ENCODE peak calls at places on chromosomes 1 and 21, in nine cellular contexts. One of them, this sample, is unnamed.

GRCh38 chr1:147712605-147713004 is 42.3 kb upstream of the ACP6 start:
- DNase-seq in AG04450: no peak
- DNase-seq in Calu3: no peak
- DNase-seq in brain microvascular endothelial cell: no peak
- DNase-seq in NB4: no peak
- DNase-seq in progenitor cell of endocrine pancreas: no peak
- DNase-seq in GM23338: no peak
- DNase-seq in adrenal gland: no peak
- DNase-seq in thyroid gland: no peak
- DNase-seq in this sample: no peak

GRCh38 chr1:204763773-204764427 is 78.4 kb upstream of the LRRN2 start:
- DNase-seq in thyroid gland: peak; percentile 90
- DNase-seq in Calu3: peak; percentile 90
- DNase-seq in GM23338: peak; percentile 94
- DNase-seq in NB4: peak; percentile 79
- DNase-seq in brain microvascular endothelial cell: peak; percentile 40
- DNase-seq in progenitor cell of endocrine pancreas: peak; percentile 60
- DNase-seq in AG04450: peak; percentile 23
- DNase-seq in adrenal gland: peak; percentile 95
- DNase-seq in this sample: peak; percentile 92

GRCh38 chr1:223403184-223403815 is 10.1 kb downstream of the CCDC185 start:
- DNase-seq in NB4: no peak
- DNase-seq in brain microvascular endothelial cell: no peak
- DNase-seq in GM23338: no peak
- DNase-seq in thyroid gland: no peak
- DNase-seq in AG04450: no peak
- DNase-seq in Calu3: no peak
- DNase-seq in progenitor cell of endocrine pancreas: no peak
- DNase-seq in adrenal gland: no peak
- DNase-seq in this sample: no peak

GRCh38 chr1:199774433-199775089 is 252.9 kb upstream of the NR5A2 start:
- DNase-seq in brain microvascular endothelial cell: peak; percentile 7
- DNase-seq in adrenal gland: no peak
- DNase-seq in progenitor cell of endocrine pancreas: no peak
- DNase-seq in GM23338: no peak
- DNase-seq in NB4: no peak
- DNase-seq in Calu3: peak; percentile 45
- DNase-seq in AG04450: peak; percentile 23
- DNase-seq in thyroid gland: peak; percentile 93
- DNase-seq in this sample: peak; percentile 74

GRCh38 chr1:7406641-7407546 is 364.2 kb upstream of the VAMP3 start:
- DNase-seq in AG04450: no peak
- DNase-seq in GM23338: no peak
- DNase-seq in thyroid gland: peak; percentile 28
- DNase-seq in NB4: no peak
- DNase-seq in progenitor cell of endocrine pancreas: no peak
- DNase-seq in adrenal gland: no peak
- DNase-seq in brain microvascular endothelial cell: no peak
- DNase-seq in Calu3: no peak
- DNase-seq in this sample: no peak

GRCh38 chr1:154405762-154406571 is 824 bp downstream of the IL6R start:
- DNase-seq in GM23338: peak; percentile 56
- DNase-seq in AG04450: no peak
- DNase-seq in thyroid gland: peak; percentile 83
- DNase-seq in brain microvascular endothelial cell: peak; percentile 60
- DNase-seq in adrenal gland: peak; percentile 91
- DNase-seq in Calu3: peak; percentile 78
- DNase-seq in progenitor cell of endocrine pancreas: peak; percentile 41
- DNase-seq in NB4: peak; percentile 82
- DNase-seq in this sample: peak; percentile 80

GRCh38 chr1:172976222-172977041 is 74.3 kb downstream of the TNFSF18 start:
- DNase-seq in AG04450: no peak
- DNase-seq in adrenal gland: no peak
- DNase-seq in GM23338: no peak
- DNase-seq in progenitor cell of endocrine pancreas: peak; percentile 10
- DNase-seq in NB4: no peak
- DNase-seq in thyroid gland: peak; percentile 17
- DNase-seq in Calu3: peak; percentile 71
- DNase-seq in brain microvascular endothelial cell: peak; percentile 90
- DNase-seq in this sample: peak; percentile 93

GRCh38 chr1:223711173-223711572 is 1.2 kb upstream of the CAPN2 start:
- DNase-seq in NB4: no peak
- DNase-seq in brain microvascular endothelial cell: no peak
- DNase-seq in adrenal gland: no peak
- DNase-seq in Calu3: no peak
- DNase-seq in GM23338: no peak
- DNase-seq in thyroid gland: no peak
- DNase-seq in progenitor cell of endocrine pancreas: no peak
- DNase-seq in AG04450: no peak
- DNase-seq in this sample: no peak

GRCh38 chr1:54047384-54048315 is 5.4 kb downstream of the TMEM59 start:
- DNase-seq in NB4: no peak
- DNase-seq in thyroid gland: no peak
- DNase-seq in progenitor cell of endocrine pancreas: no peak
- DNase-seq in Calu3: no peak
- DNase-seq in adrenal gland: no peak
- DNase-seq in brain microvascular endothelial cell: no peak
- DNase-seq in AG04450: no peak
- DNase-seq in GM23338: no peak
- DNase-seq in this sample: no peak

GRCh38 chr1:34846265-34846664 is 13.3 kb downstream of the SMIM12 start:
- DNase-seq in adrenal gland: no peak
- DNase-seq in AG04450: no peak
- DNase-seq in NB4: no peak
- DNase-seq in progenitor cell of endocrine pancreas: no peak
- DNase-seq in Calu3: no peak
- DNase-seq in thyroid gland: no peak
- DNase-seq in GM23338: no peak
- DNase-seq in brain microvascular endothelial cell: no peak
- DNase-seq in this sample: no peak

GRCh38 chr1:116099379-116099778 is 11.8 kb upstream of the MAB21L3 start:
- DNase-seq in AG04450: no peak
- DNase-seq in brain microvascular endothelial cell: no peak
- DNase-seq in GM23338: no peak
- DNase-seq in adrenal gland: no peak
- DNase-seq in Calu3: no peak
- DNase-seq in thyroid gland: no peak
- DNase-seq in NB4: no peak
- DNase-seq in progenitor cell of endocrine pancreas: no peak
- DNase-seq in this sample: no peak

GRCh38 chr1:101506541-101507164 is 269.8 kb downstream of the S1PR1 start:
- DNase-seq in adrenal gland: peak; percentile 25
- DNase-seq in AG04450: no peak
- DNase-seq in GM23338: peak; percentile 72
- DNase-seq in thyroid gland: peak; percentile 13
- DNase-seq in NB4: peak; percentile 47
- DNase-seq in progenitor cell of endocrine pancreas: peak; percentile 10
- DNase-seq in Calu3: peak; percentile 30
- DNase-seq in brain microvascular endothelial cell: peak; percentile 56
- DNase-seq in this sample: peak; percentile 26

GRCh38 chr1:64986903-64987871 is 20.8 kb upstream of the JAK1 start:
- DNase-seq in Calu3: peak; percentile 30
- DNase-seq in AG04450: no peak
- DNase-seq in GM23338: no peak
- DNase-seq in progenitor cell of endocrine pancreas: no peak
- DNase-seq in thyroid gland: peak; percentile 45
- DNase-seq in NB4: peak; percentile 40
- DNase-seq in adrenal gland: no peak
- DNase-seq in brain microvascular endothelial cell: no peak
- DNase-seq in this sample: no peak

GRCh38 chr1:247335871-247336270 is 4.2 kb upstream of the ZNF496 start:
- DNase-seq in progenitor cell of endocrine pancreas: no peak
- DNase-seq in adrenal gland: no peak
- DNase-seq in brain microvascular endothelial cell: no peak
- DNase-seq in GM23338: peak; percentile 67
- DNase-seq in Calu3: no peak
- DNase-seq in NB4: no peak
- DNase-seq in AG04450: no peak
- DNase-seq in thyroid gland: no peak
- DNase-seq in this sample: no peak

GRCh38 chr1:119470958-119471357 is 36.1 kb upstream of the HSD3B1 start:
- DNase-seq in thyroid gland: no peak
- DNase-seq in brain microvascular endothelial cell: no peak
- DNase-seq in Calu3: no peak
- DNase-seq in NB4: no peak
- DNase-seq in progenitor cell of endocrine pancreas: no peak
- DNase-seq in AG04450: no peak
- DNase-seq in adrenal gland: no peak
- DNase-seq in GM23338: no peak
- DNase-seq in this sample: no peak

GRCh38 chr1:43858324-43858723 is 75.3 kb upstream of the ARTN start:
- DNase-seq in brain microvascular endothelial cell: peak; percentile 99
- DNase-seq in AG04450: peak; percentile 96
- DNase-seq in GM23338: peak; percentile 55
- DNase-seq in progenitor cell of endocrine pancreas: no peak
- DNase-seq in Calu3: peak; percentile 75
- DNase-seq in thyroid gland: peak; percentile 90
- DNase-seq in adrenal gland: peak; percentile 75
- DNase-seq in NB4: no peak
- DNase-seq in this sample: peak; percentile 28

GRCh38 chr21:26850116-26850643 is 5.0 kb upstream of the ADAMTS1 start:
- DNase-seq in adrenal gland: no peak
- DNase-seq in GM23338: peak; percentile 76
- DNase-seq in NB4: peak; percentile 45
- DNase-seq in AG04450: no peak
- DNase-seq in progenitor cell of endocrine pancreas: no peak
- DNase-seq in brain microvascular endothelial cell: no peak
- DNase-seq in thyroid gland: peak; percentile 13
- DNase-seq in Calu3: no peak
- DNase-seq in this sample: peak; percentile 14

GRCh38 chr1:224769987-224770693 is 154.0 kb downstream of the CNIH3 start:
- DNase-seq in Calu3: no peak
- DNase-seq in adrenal gland: no peak
- DNase-seq in brain microvascular endothelial cell: peak; percentile 11
- DNase-seq in AG04450: peak; percentile 59
- DNase-seq in NB4: no peak
- DNase-seq in GM23338: no peak
- DNase-seq in thyroid gland: no peak
- DNase-seq in progenitor cell of endocrine pancreas: no peak
- DNase-seq in this sample: no peak

GRCh38 chr1:15283500-15283899 is 36.5 kb downstream of the FHAD1 start:
- DNase-seq in adrenal gland: peak; percentile 69
- DNase-seq in Calu3: no peak
- DNase-seq in thyroid gland: no peak
- DNase-seq in progenitor cell of endocrine pancreas: no peak
- DNase-seq in NB4: no peak
- DNase-seq in AG04450: no peak
- DNase-seq in GM23338: no peak
- DNase-seq in brain microvascular endothelial cell: no peak
- DNase-seq in this sample: no peak
- TF ChIP-seq CTCF in adrenal gland: no peak
- TF ChIP-seq CTCF in Calu3: no peak
- TF ChIP-seq CTCF in thyroid gland: no peak
- TF ChIP-seq CTCF in progenitor cell of endocrine pancreas: no peak
- TF ChIP-seq CTCF in NB4: no peak
- TF ChIP-seq CTCF in AG04450: peak; percentile 27
- TF ChIP-seq CTCF in GM23338: no peak
- TF ChIP-seq CTCF in brain microvascular endothelial cell: peak; percentile 50
- TF ChIP-seq CTCF in this sample: peak; percentile 14

GRCh38 chr21:43817157-43818086 is 28.0 kb downstream of the RRP1 start:
- DNase-seq in GM23338: no peak
- DNase-seq in Calu3: no peak
- DNase-seq in brain microvascular endothelial cell: no peak
- DNase-seq in thyroid gland: no peak
- DNase-seq in NB4: peak; percentile 83
- DNase-seq in progenitor cell of endocrine pancreas: no peak
- DNase-seq in AG04450: no peak
- DNase-seq in adrenal gland: no peak
- DNase-seq in this sample: no peak

GRCh38 chr21:43815107-43815742 is 25.8 kb downstream of the RRP1 start:
- DNase-seq in Calu3: peak; percentile 32
- DNase-seq in NB4: no peak
- DNase-seq in adrenal gland: no peak
- DNase-seq in brain microvascular endothelial cell: no peak
- DNase-seq in thyroid gland: no peak
- DNase-seq in GM23338: peak; percentile 86
- DNase-seq in AG04450: no peak
- DNase-seq in progenitor cell of endocrine pancreas: no peak
- DNase-seq in this sample: no peak

GRCh38 chr21:43816611-43817071 is 27.3 kb downstream of the RRP1 start:
- DNase-seq in brain microvascular endothelial cell: no peak
- DNase-seq in thyroid gland: no peak
- DNase-seq in adrenal gland: no peak
- DNase-seq in NB4: no peak
- DNase-seq in progenitor cell of endocrine pancreas: no peak
- DNase-seq in GM23338: peak; percentile 63
- DNase-seq in Calu3: no peak
- DNase-seq in AG04450: no peak
- DNase-seq in this sample: no peak

GRCh38 chr21:43814215-43815106 is 25.1 kb downstream of the RRP1 start:
- DNase-seq in progenitor cell of endocrine pancreas: no peak
- DNase-seq in adrenal gland: no peak
- DNase-seq in Calu3: no peak
- DNase-seq in brain microvascular endothelial cell: no peak
- DNase-seq in AG04450: no peak
- DNase-seq in thyroid gland: no peak
- DNase-seq in GM23338: peak; percentile 62
- DNase-seq in NB4: no peak
- DNase-seq in this sample: peak; percentile 65

GRCh38 chr21:43815991-43816390 is 26.6 kb downstream of the RRP1 start:
- DNase-seq in progenitor cell of endocrine pancreas: no peak
- DNase-seq in NB4: no peak
- DNase-seq in GM23338: no peak
- DNase-seq in brain microvascular endothelial cell: no peak
- DNase-seq in Calu3: no peak
- DNase-seq in thyroid gland: no peak
- DNase-seq in adrenal gland: no peak
- DNase-seq in AG04450: no peak
- DNase-seq in this sample: no peak
- TF ChIP-seq CTCF in progenitor cell of endocrine pancreas: no peak
- TF ChIP-seq CTCF in NB4: no peak
- TF ChIP-seq CTCF in GM23338: no peak
- TF ChIP-seq CTCF in brain microvascular endothelial cell: no peak
- TF ChIP-seq CTCF in Calu3: no peak
- TF ChIP-seq CTCF in thyroid gland: no peak
- TF ChIP-seq CTCF in adrenal gland: no peak
- TF ChIP-seq CTCF in AG04450: no peak
- TF ChIP-seq CTCF in this sample: no peak

GRCh38 chr1:219990782-219991510 is 55.4 kb downstream of the EPRS1 start:
- DNase-seq in adrenal gland: no peak
- DNase-seq in Calu3: peak; percentile 22
- DNase-seq in AG04450: no peak
- DNase-seq in GM23338: peak; percentile 61
- DNase-seq in thyroid gland: no peak
- DNase-seq in brain microvascular endothelial cell: no peak
- DNase-seq in progenitor cell of endocrine pancreas: no peak
- DNase-seq in NB4: peak; percentile 21
- DNase-seq in this sample: no peak
- TF ChIP-seq CTCF in adrenal gland: peak; percentile 54
- TF ChIP-seq CTCF in Calu3: peak; percentile 61
- TF ChIP-seq CTCF in AG04450: peak; percentile 71
- TF ChIP-seq CTCF in GM23338: peak; percentile 76
- TF ChIP-seq CTCF in thyroid gland: no peak
- TF ChIP-seq CTCF in brain microvascular endothelial cell: peak; percentile 53
- TF ChIP-seq CTCF in progenitor cell of endocrine pancreas: peak; percentile 79
- TF ChIP-seq CTCF in NB4: peak; percentile 36
- TF ChIP-seq CTCF in this sample: peak; percentile 83

DNA sequence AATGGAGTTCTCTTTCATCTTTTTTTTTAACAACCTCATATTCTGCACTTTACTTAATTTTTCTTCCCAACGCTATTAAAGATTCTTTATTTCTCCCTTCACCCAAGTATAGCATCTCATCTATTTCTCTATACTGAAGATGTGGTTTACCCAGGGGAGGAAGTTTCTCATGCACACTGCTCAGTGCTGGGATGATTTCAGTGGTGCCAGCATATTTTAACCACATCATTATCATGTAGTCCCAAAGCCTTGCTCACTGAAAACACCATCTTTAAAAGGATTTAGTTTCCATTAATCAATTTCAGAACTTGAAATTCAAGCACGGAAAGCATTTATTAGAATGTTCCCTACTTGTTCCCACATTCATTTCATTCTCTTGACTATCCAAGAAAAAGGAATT is 725.7 kb downstream of the USP25 start:
- DNase-seq in progenitor cell of endocrine pancreas: no peak
- DNase-seq in NB4: no peak
- DNase-seq in thyroid gland: no peak
- DNase-seq in adrenal gland: no peak
- DNase-seq in AG04450: no peak
- DNase-seq in brain microvascular endothelial cell: no peak
- DNase-seq in Calu3: no peak
- DNase-seq in GM23338: no peak
- DNase-seq in this sample: no peak
- TF ChIP-seq CTCF in progenitor cell of endocrine pancreas: no peak
- TF ChIP-seq CTCF in NB4: no peak
- TF ChIP-seq CTCF in thyroid gland: no peak
- TF ChIP-seq CTCF in adrenal gland: no peak
- TF ChIP-seq CTCF in AG04450: no peak
- TF ChIP-seq CTCF in brain microvascular endothelial cell: no peak
- TF ChIP-seq CTCF in Calu3: no peak
- TF ChIP-seq CTCF in GM23338: no peak
- TF ChIP-seq CTCF in this sample: no peak

This sample was measured in body of pancreas.